ENCODE peak calls at places on chromosomes 7 and 10, in six cellular contexts. T is CD8-positive, alpha-beta T cell; G is suprapubic skin; L is body of pancreas; U is Karpas-422; N is Peyer's patch. V is an unnamed sample. For H3K4me1, the result is how much of the 10 kb centered on the place peaks cover.

GRCh38 chr10:94902570-94902969 is 35.9 kb upstream of the CYP2C9 start:
- DNase-seq in N (no peak), G (no peak), U (no peak), T (no peak), L (peak), V (no peak)

GRCh38 chr7:128099204-128099671 is 68.0 kb upstream of the LRRC4 start:
- DNase-seq in G (no peak), U (no peak), T (no peak), L (no peak), N (no peak), V (no peak)

GRCh38 chr10:54800677-54801480 is at the start of gene PCDH15:
- DNase-seq in U (no peak), G (no peak), N (no peak), L (peak), T (no peak), V (no peak)

GRCh38 chr10:22244001-22244400 is 26.2 kb upstream of the EBLN1 start:
- DNase-seq in N (no peak), T (no peak), L (no peak), G (no peak), U (peak), V (no peak)

GRCh38 chr10:59283456-59284082 is 78.8 kb downstream of the FAM13C start:
- DNase-seq in N (no peak), L (no peak), T (no peak), U (no peak), G (no peak), V (no peak)

GRCh38 chr7:157126921-157127320 is 11.8 kb upstream of the UBE3C start:
- DNase-seq in N (no peak), T (no peak), G (no peak), U (no peak), L (no peak), V (no peak)

GRCh38 chr10:63901228-63901627 is 380.0 kb downstream of the REEP3 start:
- DNase-seq in G (no peak), N (no peak), U (peak), T (no peak), L (no peak), V (no peak)

GRCh38 chr7:137628211-137628610 is 218.6 kb downstream of the DGKI start:
- DNase-seq in L (no peak), T (no peak), G (no peak), U (no peak), N (no peak), V (no peak)

GRCh38 chr10:3761111-3761686 is 23.8 kb downstream of the KLF6 start:
- DNase-seq in G (no peak), T (no peak), L (no peak), U (peak), N (no peak), V (peak)

GRCh38 chr7:90838799-90839198 is 242.7 kb downstream of the CDK14 start:
- DNase-seq in N (no peak), T (no peak), L (no peak), U (no peak), G (no peak), V (no peak)

GRCh38 chr10:70315815-70316214 is 32.0 kb upstream of the NPFFR1 start:
- DNase-seq in L (no peak), G (no peak), N (no peak), U (no peak), T (no peak), V (no peak)

GRCh38 chr7:12212051-12212485 is 974 bp downstream of the TMEM106B start:
- DNase-seq in L (no peak), T (no peak), U (peak), N (no peak), G (no peak), V (no peak)

GRCh38 chr10:93199221-93199681 is 125.6 kb downstream of the CYP26A1 start:
- DNase-seq in N (peak), G (peak), T (no peak), U (no peak), L (peak), V (no peak)

GRCh38 chr10:12841826-12842225 is 159.7 kb downstream of the CCDC3 start:
- DNase-seq in L (no peak), G (no peak), N (no peak), U (no peak), T (no peak), V (no peak)

GRCh38 chr10:72753760-72754231 is 61.9 kb downstream of the MCU start:
- DNase-seq in U (no peak), L (no peak), N (no peak), G (no peak), T (no peak), V (no peak)

GRCh38 chr7:68691261-68692216 is 906.7 kb upstream of the AUTS2 start:
- DNase-seq in G (no peak), L (no peak), T (no peak), N (no peak), U (no peak), V (no peak)

GRCh38 chr10:75283150-75284096 is 47.7 kb upstream of the COMTD1 start:
- DNase-seq in L (peak), G (no peak), T (no peak), N (no peak), U (peak), V (no peak)

GRCh38 chr7:116988363-116988989 is 35.2 kb downstream of the ST7 start:
- DNase-seq in L (no peak), G (no peak), N (no peak), U (peak), T (no peak), V (peak)

GRCh38 chr10:47297796-47298540 is 2.0 kb upstream of the GDF10 start:
- DNase-seq in U (no peak), T (no peak), N (no peak), L (no peak), G (peak), V (no peak)

GRCh38 chr7:31882187-31882586 is 188.0 kb downstream of the PDE1C start:
- DNase-seq in T (no peak), N (no peak), U (no peak), L (peak), G (no peak), V (no peak)

GRCh38 chr7:7562736-7563135 is 3.9 kb upstream of the MIOS start:
- DNase-seq in L (no peak), T (no peak), U (no peak), N (no peak), G (no peak), V (no peak)

DNA sequence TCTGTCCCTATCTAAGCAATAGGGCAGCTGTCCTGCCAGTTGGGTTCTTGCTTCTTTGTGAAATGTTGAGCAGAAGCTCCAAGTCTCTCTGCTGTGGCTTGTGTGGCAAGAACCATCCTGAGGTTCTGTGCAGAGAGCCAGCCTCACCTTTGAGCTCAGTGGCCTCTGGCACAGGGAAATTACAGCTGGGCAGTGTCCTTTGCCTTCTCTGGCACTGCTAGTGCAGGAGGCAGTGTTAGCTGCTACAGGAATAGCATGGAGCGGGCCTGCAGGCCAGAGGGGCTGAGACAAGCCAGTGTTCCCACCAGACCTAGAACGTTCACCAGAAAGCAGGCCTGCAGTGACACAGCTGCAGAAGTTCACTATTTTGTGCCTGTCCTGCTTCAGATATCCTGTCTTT is 1.8 kb downstream of the PRXL2A start:
- DNase-seq in L (no peak), U (no peak), N (no peak), G (no peak), T (no peak), V (no peak)
- H3K27ac ChIP-seq in L (peak), U (no peak), N (no peak), G (peak), T (no peak), V (no peak)

GRCh38 chr7:28481131-28481926 is 69.0 kb downstream of the CREB5 start:
- DNase-seq in L (no peak), G (no peak), T (no peak), U (no peak), N (no peak), V (no peak)
- H3K4me3 ChIP-seq in L (no peak), G (no peak), T (no peak), U (no peak), N (no peak), V (no peak)

DNA sequence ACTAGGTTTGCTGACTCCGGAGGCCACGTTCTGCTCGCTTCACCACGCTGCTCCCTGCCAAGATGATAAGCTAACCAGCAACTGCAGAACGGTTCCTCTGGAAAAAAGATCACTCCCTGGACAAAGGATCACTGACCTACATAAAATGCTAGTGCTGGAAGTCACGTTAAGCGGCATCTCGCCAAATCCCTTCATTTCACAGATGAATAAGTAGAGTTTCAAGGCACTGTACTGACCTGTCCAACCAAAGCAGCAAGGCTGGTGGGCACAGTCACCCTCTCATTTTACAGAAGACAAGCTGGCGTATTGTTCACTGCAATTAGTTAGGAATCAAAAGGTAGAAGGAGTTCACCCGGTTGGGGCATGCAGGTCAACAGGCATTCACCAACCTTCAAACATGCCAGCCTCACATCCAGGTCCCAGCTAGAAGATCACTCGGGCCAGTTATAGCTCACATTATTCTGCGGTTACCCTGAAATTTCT is 33.0 kb downstream of the HIPK2 start:
- DNase-seq in N (no peak), G (no peak), L (no peak), U (no peak), T (no peak), V (no peak)
- H3K4me1 ChIP-seq in N (under half), G (under half), L (half or more), U (under half), T (under half), V (under half)

DNA sequence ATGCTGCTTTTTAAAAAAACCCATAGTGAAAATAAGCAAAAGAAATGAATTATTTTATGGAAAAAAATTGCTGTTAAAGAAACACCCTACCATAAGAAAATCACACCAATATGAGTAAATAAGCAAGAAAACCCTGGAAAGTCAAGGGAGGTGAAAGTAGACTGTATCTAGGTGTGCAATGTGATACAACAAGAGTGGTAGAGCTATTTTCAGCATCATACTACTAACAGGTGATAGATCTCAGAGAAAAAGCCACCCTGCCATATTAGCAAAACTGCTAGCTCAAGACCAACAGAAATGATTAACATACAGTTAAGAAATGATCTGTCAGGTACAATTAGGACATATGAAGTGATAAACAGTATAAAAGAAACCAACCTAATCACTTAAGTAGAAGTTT is 54.8 kb downstream of the UBE2H start:
- DNase-seq in L (no peak), U (no peak), N (no peak), G (no peak), T (no peak), V (no peak)
- H3K27ac ChIP-seq in L (peak), U (no peak), N (no peak), G (no peak), T (no peak), V (no peak)

DNA sequence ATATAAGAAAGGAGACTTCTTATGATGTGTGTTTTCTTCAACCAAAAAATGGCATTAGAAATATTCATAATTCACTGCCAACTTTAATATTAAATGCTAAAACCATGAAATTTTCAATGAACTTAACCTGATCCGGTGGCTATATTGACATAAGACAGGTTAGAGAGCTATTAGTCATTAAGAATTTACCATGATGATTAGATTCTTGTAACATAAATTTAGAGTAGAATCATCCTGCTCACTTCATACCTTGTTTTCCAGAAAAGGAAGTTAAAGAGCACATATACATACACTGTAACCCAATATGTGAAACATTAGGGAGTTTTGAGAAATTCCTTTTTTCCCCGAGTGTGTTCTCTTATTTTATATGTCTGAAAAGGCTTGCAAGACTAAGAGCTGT is 430.3 kb upstream of the SEMA3A start:
- DNase-seq in U (no peak), N (no peak), T (no peak), L (no peak), G (no peak), V (no peak)
- H3K4me3 ChIP-seq in U (no peak), N (no peak), T (no peak), L (no peak), G (no peak), V (no peak)

GRCh38 chr7:101622609-101623178 is 6.4 kb downstream of the MYL10 start:
- DNase-seq in T (no peak), L (no peak), N (no peak), U (no peak), G (no peak), V (no peak)
- H3K4me1 ChIP-seq in T (under half), L (under half), N (under half), U (under half), G (under half), V (under half)

DNA sequence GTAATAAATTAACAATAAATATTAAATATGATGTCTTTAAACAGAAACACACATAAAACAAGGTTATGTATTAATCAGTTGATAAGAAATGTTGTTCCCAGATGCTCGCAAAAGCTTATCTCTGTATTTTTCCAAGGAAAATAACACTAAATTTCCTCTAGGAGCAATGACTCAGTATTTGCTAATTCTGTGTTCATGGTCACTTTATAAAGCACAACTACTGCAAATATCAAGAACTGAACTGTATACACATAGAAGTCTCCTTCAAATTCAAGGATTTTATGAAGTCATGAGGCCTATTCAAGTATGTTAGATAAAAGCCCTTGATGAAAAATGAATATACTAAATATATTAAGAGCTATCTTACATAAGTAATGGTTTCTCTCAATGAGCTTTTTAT is 306.1 kb upstream of the SMIM30 start:
- DNase-seq in T (no peak), G (no peak), N (no peak), U (no peak), L (no peak), V (no peak)
- H3K27ac ChIP-seq in T (no peak), G (no peak), N (no peak), U (no peak), L (peak), V (no peak)

DNA sequence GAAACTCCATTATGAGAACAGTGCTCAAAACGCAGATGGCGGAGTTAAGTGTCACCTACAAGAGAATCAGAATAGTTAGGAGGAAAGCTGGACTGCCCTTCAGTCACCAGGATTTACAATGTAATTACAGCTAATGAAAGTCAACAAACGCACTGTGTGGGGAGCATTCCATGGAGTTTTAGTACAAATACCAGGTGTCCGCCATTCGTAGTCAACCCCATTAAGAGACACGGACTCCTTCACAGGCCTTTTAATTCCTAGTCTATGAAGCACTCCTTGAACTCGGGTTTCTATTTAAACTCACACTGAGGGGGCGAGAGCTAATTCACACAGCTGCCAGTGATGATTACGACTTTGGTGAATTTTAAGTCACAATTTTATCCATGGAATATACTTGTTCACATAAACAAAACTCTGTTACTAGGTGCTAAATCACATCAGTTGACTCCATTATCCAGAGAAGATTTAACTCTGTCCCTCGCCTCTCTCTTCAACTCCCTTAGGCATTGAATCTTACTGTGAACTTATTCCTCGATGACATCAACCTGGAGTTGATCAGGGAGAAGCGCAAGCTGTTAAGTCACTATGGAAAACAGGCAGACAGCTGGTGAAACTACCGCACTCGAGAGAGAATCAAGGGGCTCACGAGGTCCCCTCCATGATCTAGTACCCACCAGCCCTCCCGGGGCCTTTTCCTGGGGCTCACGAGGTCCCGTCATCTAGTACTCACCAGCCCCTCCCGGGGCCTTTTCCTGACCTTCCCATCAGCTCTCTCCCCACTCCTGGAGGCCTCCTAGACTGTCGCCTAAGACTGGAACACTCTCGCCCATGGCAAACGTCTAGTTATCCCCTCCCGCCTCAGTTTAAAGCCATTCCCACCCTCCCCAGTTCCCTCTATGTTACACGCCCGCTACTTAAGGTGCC is 1.5 kb downstream of the ZFAND2A start:
- DNase-seq in G (no peak), N (no peak), L (no peak), T (no peak), U (no peak), V (no peak)
- H3K4me3 ChIP-seq in G (peak), N (peak), L (peak), T (peak), U (peak), V (peak)

GRCh38 chr7:105032553-105033214 is 18.7 kb downstream of the KMT2E start:
- DNase-seq in N (no peak), L (no peak), G (no peak), T (no peak), U (no peak), V (no peak)
- H3K4me1 ChIP-seq in N (under half), L (half or more), G (half or more), T (half or more), U (under half), V (half or more)

GRCh38 chr10:104120903-104121484 is 977 bp upstream of the SFR1 start:
- DNase-seq in N (peak), T (peak), G (peak), U (peak), L (peak), V (peak)

GRCh38 chr10:104120061-104120460 is 1.9 kb upstream of the SFR1 start:
- DNase-seq in N (no peak), U (peak), L (no peak), G (no peak), T (no peak), V (no peak)

GRCh38 chr10:104120512-104120902 is 1.5 kb upstream of the SFR1 start:
- DNase-seq in L (no peak), U (no peak), G (no peak), N (no peak), T (no peak), V (no peak)

GRCh38 chr10:104121485-104122272 is at the start of gene SFR1:
- DNase-seq in L (peak), G (peak), U (peak), N (peak), T (peak), V (peak)

DNA sequence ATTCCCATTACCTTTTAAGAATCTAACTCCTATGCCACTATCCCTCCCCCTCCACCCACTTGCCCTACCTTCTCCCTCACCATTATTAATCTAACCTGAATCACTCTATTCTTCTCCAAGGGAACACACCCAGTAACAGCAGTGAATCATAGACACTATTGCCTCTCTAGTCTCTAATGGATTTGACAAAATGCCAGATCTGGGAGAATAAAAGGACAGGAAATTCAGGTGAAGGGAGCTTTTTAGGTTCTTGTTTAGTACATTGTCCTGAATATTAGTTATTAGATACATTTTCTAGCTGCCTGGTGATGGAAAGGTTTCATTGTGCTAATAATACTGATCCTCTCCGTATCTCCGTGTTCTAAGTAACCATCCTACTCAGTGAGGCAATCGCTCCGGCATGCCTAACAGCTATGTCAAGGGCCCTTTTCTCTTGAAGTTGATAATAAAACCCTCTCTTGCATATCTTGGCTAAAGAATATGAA is 4.1 kb upstream of the SFR1 start:
- DNase-seq in T (no peak), N (no peak), L (no peak), G (no peak), U (no peak), V (no peak)
- H3K27ac ChIP-seq in T (no peak), N (peak), L (no peak), G (peak), U (no peak), V (no peak)

V was measured in CD4-positive, CD25-positive, alpha-beta regulatory T cell.